ENCODE peak calls at places on chromosomes 3 and 15, in four cellular contexts. N, A, Q and P are unnamed samples.

GRCh38 chr3:17030956-17031652 is 146.3 kb downstream of the PLCL2 start:
- DNase-seq in N (no peak), A (no peak), Q (peak), P (peak)

GRCh38 chr3:72078661-72079368 is 293.9 kb upstream of the PROK2 start:
- DNase-seq in N (no peak), A (no peak), Q (no peak), P (no peak)

GRCh38 chr3:156728267-156728985 is 54.0 kb downstream of the TIPARP start:
- DNase-seq in N (no peak), A (peak), Q (no peak), P (no peak)

GRCh38 chr3:14434105-14434504 is 31.7 kb downstream of the SLC6A6 start:
- DNase-seq in N (no peak), A (peak), Q (no peak), P (no peak)

GRCh38 chr3:107988464-107989156 is 102.2 kb downstream of the CD47 start:
- DNase-seq in N (peak), A (peak), Q (no peak), P (no peak)

GRCh38 chr15:85891470-85891869 is 96.7 kb upstream of the KLHL25 start:
- DNase-seq in N (no peak), A (no peak), Q (no peak), P (no peak)

GRCh38 chr3:73004316-73004715 is 7.7 kb downstream of the PPP4R2 start:
- DNase-seq in N (no peak), A (no peak), Q (no peak), P (no peak)

GRCh38 chr3:194689493-194689901 is 3.8 kb downstream of the FAM43A start:
- DNase-seq in N (no peak), A (peak), Q (no peak), P (no peak)

GRCh38 chr15:70643783-70644125 is 119.6 kb downstream of the UACA start:
- DNase-seq in N (peak), A (peak), Q (no peak), P (no peak)

GRCh38 chr15:85607842-85608241 is 186.9 kb downstream of the KLHL25 start:
- DNase-seq in N (peak), A (peak), Q (no peak), P (no peak)

GRCh38 chr3:52743721-52744120 is 27.0 kb downstream of the NEK4 start:
- DNase-seq in N (no peak), A (no peak), Q (no peak), P (no peak)

GRCh38 chr15:45253330-45253729 is 1.3 kb downstream of the SLC28A2 start:
- DNase-seq in N (no peak), A (peak), Q (no peak), P (no peak)

GRCh38 chr3:164023480-164023879 is 1054.8 kb downstream of the SI start:
- DNase-seq in N (no peak), A (no peak), Q (no peak), P (no peak)

GRCh38 chr15:98650871-98651481 is 2.6 kb downstream of the IGF1R start:
- DNase-seq in N (no peak), A (peak), Q (no peak), P (no peak)

GRCh38 chr15:39543651-39544050 is 37.2 kb upstream of the THBS1 start:
- DNase-seq in N (no peak), A (no peak), Q (no peak), P (no peak)

GRCh38 chr15:22810735-22811338 is 24.4 kb downstream of the NIPA1 start:
- DNase-seq in N (peak), A (peak), Q (no peak), P (no peak)